ENCODE peak calls at places on chromosomes 2 and 18, in four cellular contexts. K is cardiac muscle cell, B is natural killer cell, J is tibial artery. F is an unnamed sample.

GRCh38 chr2:174716785-174717184 is 47.5 kb downstream of the CHRNA1 start:
- DNase-seq in K (peak; percentile 5), B (no peak), J (no peak), F (no peak)

GRCh38 chr18:65235966-65236634 is 514.7 kb upstream of the CDH7 start:
- DNase-seq in K (no peak), B (no peak), J (no peak), F (no peak)

GRCh38 chr2:118923371-118923770 is 18.6 kb upstream of the MARCO start:
- DNase-seq in K (no peak), B (no peak), J (no peak), F (no peak)

GRCh38 chr2:191217580-191217979 is 27.6 kb upstream of the MYO1B start:
- DNase-seq in K (peak; percentile 52), B (no peak), J (no peak), F (no peak)

GRCh38 chr2:71602581-71602980 is 149.2 kb downstream of the DYSF start:
- DNase-seq in K (no peak), B (no peak), J (peak; percentile 42), F (no peak)

GRCh38 chr18:68262697-68263293 is 452.1 kb downstream of the TMX3 start:
- DNase-seq in K (peak; percentile 72), B (no peak), J (no peak), F (no peak)

GRCh38 chr2:20013061-20013721 is 723 bp upstream of the MATN3 start:
- DNase-seq in K (no peak), B (no peak), J (no peak), F (no peak)

GRCh38 chr2:32553829-32554432 is 73.9 kb upstream of the TTC27 start:
- DNase-seq in K (peak; percentile 73), B (no peak), J (no peak), F (no peak)

GRCh38 chr2:105144941-105145300 is 96.6 kb upstream of the GPR45 start:
- DNase-seq in K (no peak), B (no peak), J (no peak), F (no peak)

GRCh38 chr2:226115832-226116200 is 683.8 kb downstream of the IRS1 start:
- DNase-seq in K (peak; percentile 24), B (no peak), J (no peak), F (no peak)

GRCh38 chr18:66872277-66872676 is 268.4 kb upstream of the CDH19 start:
- DNase-seq in K (peak; percentile 41), B (no peak), J (no peak), F (no peak)

GRCh38 chr2:55102056-55102812 is 52.0 kb upstream of the RTN4 start:
- DNase-seq in K (peak; percentile 81), B (no peak), J (no peak), F (no peak)

GRCh38 chr2:192087398-192087958 is 107.3 kb downstream of the TMEFF2 start:
- DNase-seq in K (no peak), B (no peak), J (no peak), F (no peak)

GRCh38 chr2:111715987-111716900 is 167.7 kb downstream of the ANAPC1 start:
- DNase-seq in K (peak; percentile 30), B (no peak), J (no peak), F (no peak)

GRCh38 chr2:138649571-138649970 is 130.6 kb downstream of the NXPH2 start:
- DNase-seq in K (no peak), B (no peak), J (no peak), F (no peak)

GRCh38 chr2:228535396-228535795 is 353.9 kb upstream of the SPHKAP start:
- DNase-seq in K (no peak), B (no peak), J (no peak), F (no peak)

GRCh38 chr2:120990451-120990871 is 254.8 kb downstream of the GLI2 start:
- DNase-seq in K (peak; percentile 12), B (no peak), J (peak; percentile 64), F (no peak)

GRCh38 chr18:66210875-66211274 is 393.0 kb downstream of the CDH19 start:
- DNase-seq in K (no peak), B (no peak), J (no peak), F (no peak)

GRCh38 chr2:24926602-24927252 is 6.7 kb upstream of the ADCY3 start:
- DNase-seq in K (peak; percentile 57), B (no peak), J (peak; percentile 91), F (no peak)

GRCh38 chr2:237590272-237591020 is at the start of gene RAB17:
- DNase-seq in K (peak; percentile 54), B (no peak), J (no peak), F (no peak)

GRCh38 chr2:74516070-74516633 is 1.9 kb downstream of the TLX2 start:
- DNase-seq in K (peak; percentile 68), B (peak; percentile 65), J (peak; percentile 67), F (peak; percentile 74)

GRCh38 chr2:126851756-126852155 is 46.9 kb upstream of the TEX51 start:
- DNase-seq in K (no peak), B (no peak), J (no peak), F (no peak)

GRCh38 chr2:71685941-71686611 is 232.7 kb downstream of the DYSF start:
- DNase-seq in K (no peak), B (no peak), J (peak; percentile 59), F (no peak)

GRCh38 chr2:203871371-203871983 is 3.9 kb downstream of the CTLA4 start:
- DNase-seq in K (no peak), B (no peak), J (no peak), F (no peak)

GRCh38 chr2:69789129-69789528 is 40.3 kb upstream of the GMCL1 start:
- DNase-seq in K (peak; percentile 82), B (no peak), J (no peak), F (no peak)

GRCh38 chr18:65287642-65288041 is 463.2 kb upstream of the CDH7 start:
- DNase-seq in K (no peak), B (no peak), J (no peak), F (no peak)

GRCh38 chr2:169776483-169776802 is 22.2 kb upstream of the SSB start:
- DNase-seq in K (no peak), B (no peak), J (no peak), F (no peak)

GRCh38 chr2:200705305-200705985 is 106.3 kb upstream of the BZW1 start:
- DNase-seq in K (peak; percentile 42), B (no peak), J (no peak), F (no peak)
- TF ChIP-seq CTCF in K (peak; percentile 46), B (no peak), J (no peak), F (no peak)

GRCh38 chr2:129708221-129708967 is 271.1 kb upstream of the RAB6C start:
- DNase-seq in K (no peak), B (no peak), J (no peak), F (no peak)
- TF ChIP-seq CTCF in K (no peak), B (no peak), J (no peak), F (no peak)

DNA sequence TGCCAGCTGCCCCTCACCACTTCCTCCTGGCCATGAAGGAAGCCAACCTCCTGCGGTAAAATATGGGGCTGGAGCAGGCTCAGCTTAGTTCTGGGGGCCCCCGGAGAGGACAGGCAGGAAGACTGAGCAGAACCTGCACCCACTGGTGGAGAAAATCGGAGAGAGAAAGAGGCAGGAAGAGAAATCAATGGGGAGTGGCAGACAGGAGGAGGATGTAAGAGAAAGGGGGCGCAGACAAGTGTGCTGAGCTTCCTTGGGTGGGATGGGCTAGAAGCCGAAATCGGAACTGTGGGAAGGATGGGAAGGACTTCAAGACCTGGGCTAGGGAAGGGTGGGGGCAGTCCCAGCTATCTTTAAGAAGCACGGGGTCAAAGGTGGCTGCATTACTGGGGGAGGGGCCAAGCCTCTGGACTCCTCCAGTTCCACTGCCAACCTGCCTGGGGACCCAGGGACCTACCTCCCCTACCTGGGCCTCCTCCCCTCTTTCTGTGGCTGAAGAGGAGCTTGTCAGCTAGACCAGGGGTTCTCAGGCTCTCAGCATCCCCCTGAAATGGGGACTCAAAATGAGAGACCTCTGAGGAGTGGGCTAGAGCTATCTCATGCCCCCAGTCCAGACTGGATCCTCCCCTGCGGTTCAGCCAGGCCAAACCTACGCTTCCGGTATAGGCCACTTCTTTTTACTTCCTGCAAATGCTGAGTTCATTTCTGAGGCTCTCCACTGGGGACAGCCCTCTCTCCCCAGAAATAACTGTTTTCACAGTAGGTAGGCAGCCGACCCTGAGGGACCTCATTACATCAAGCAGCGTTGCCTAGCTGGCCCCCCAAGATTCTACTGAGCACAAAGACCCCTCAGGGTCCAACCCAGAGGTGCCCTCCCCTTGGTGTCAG is 33.6 kb upstream of the B3GNT7 start:
- DNase-seq in K (no peak), B (peak; percentile 57), J (peak; percentile 56), F (no peak)
- TF ChIP-seq CTCF in K (no peak), B (peak; percentile 59), J (no peak), F (no peak)

GRCh38 chr18:74163019-74163656 is 14.8 kb downstream of the TIMM21 start:
- DNase-seq in K (no peak), B (no peak), J (no peak), F (no peak)
- TF ChIP-seq CTCF in K (no peak), B (no peak), J (no peak), F (no peak)

F was measured in CD8-positive, alpha-beta T cell.